ENCODE peak calls at places on chromosomes 13 and 19, in eight cellular contexts. A is astrocyte of the cerebellum; F is fibroblast of pulmonary artery; S is transverse colon; R is esophagus muscularis mucosa; N is CD4-positive, alpha-beta T cell; W is neural crest cell; K is thoracic aorta. H is an unnamed sample.

GRCh38 chr13:44013666-44014291 is 134.1 kb downstream of the LACC1 start:
- DNase-seq in K (no peak), F (peak; percentile 66), R (no peak), S (no peak), A (no peak), N (no peak), W (no peak), H (peak; percentile 61)

GRCh38 chr13:108495686-108496363 is 133.6 kb upstream of the MYO16 start:
- DNase-seq in A (no peak), S (no peak), F (no peak), N (no peak), W (peak; percentile 38), R (no peak), K (no peak), H (no peak)

GRCh38 chr13:45332831-45333219 is 8.2 kb downstream of the TPT1 start:
- DNase-seq in A (no peak), S (no peak), R (no peak), N (no peak), F (no peak), K (no peak), W (no peak), H (no peak)

GRCh38 chr19:18208098-18208951 is 4.5 kb upstream of the RAB3A start:
- DNase-seq in N (peak; percentile 37), K (no peak), R (no peak), A (no peak), F (peak; percentile 84), S (peak; percentile 38), W (no peak), H (peak; percentile 74)

GRCh38 chr13:98563071-98563470 is 13.8 kb downstream of the STK24 start:
- DNase-seq in S (no peak), N (peak; percentile 44), R (no peak), W (no peak), A (no peak), K (no peak), F (no peak), H (no peak)

GRCh38 chr13:52846567-52847321 is 1.7 kb downstream of the PCDH8 start:
- DNase-seq in W (peak; percentile 86), A (no peak), R (no peak), K (no peak), S (peak; percentile 54), N (no peak), F (peak; percentile 22), H (no peak)

GRCh38 chr13:66558511-66558910 is 671.6 kb downstream of the PCDH9 start:
- DNase-seq in K (no peak), N (no peak), A (peak; percentile 12), W (no peak), R (no peak), F (no peak), S (no peak), H (no peak)

GRCh38 chr19:15323496-15324235 is 8.7 kb downstream of the BRD4 start:
- DNase-seq in W (no peak), S (peak; percentile 59), K (no peak), A (no peak), R (no peak), N (no peak), F (peak; percentile 67), H (peak; percentile 48)

GRCh38 chr13:90696656-90697055 is 650.8 kb upstream of the MIR17HG start:
- DNase-seq in F (no peak), K (no peak), W (no peak), A (no peak), R (no peak), S (no peak), N (no peak), H (no peak)

GRCh38 chr19:290539-291521 is at the start of gene PLPP2:
- DNase-seq in N (no peak), A (no peak), R (no peak), F (peak; percentile 30), K (no peak), S (peak; percentile 77), W (no peak), H (no peak)

GRCh38 chr13:59677430-59677829 is 486.3 kb downstream of the DIAPH3 start:
- DNase-seq in W (no peak), A (no peak), F (no peak), R (no peak), K (no peak), N (no peak), S (no peak), H (no peak)

GRCh38 chr13:97339019-97339988 is 94.7 kb upstream of the RAP2A start:
- DNase-seq in W (no peak), S (peak; percentile 41), N (no peak), A (peak; percentile 80), R (no peak), F (peak; percentile 93), K (peak; percentile 38), H (peak; percentile 94)

GRCh38 chr13:44819245-44819644 is 170.0 kb downstream of the NUFIP1 start:
- DNase-seq in F (peak; percentile 82), W (no peak), A (peak; percentile 53), N (no peak), R (no peak), S (no peak), K (no peak), H (peak; percentile 66)

GRCh38 chr19:11414544-11414943 is 4.6 kb downstream of the RGL3 start:
- DNase-seq in A (no peak), K (no peak), S (no peak), F (no peak), W (no peak), N (no peak), R (no peak), H (no peak)

GRCh38 chr19:4584670-4585460 is 25.4 kb upstream of the SEMA6B start:
- DNase-seq in S (no peak), K (no peak), N (no peak), R (no peak), A (no peak), F (no peak), W (peak; percentile 47), H (no peak)

GRCh38 chr13:77827350-77827749 is 91.3 kb downstream of the EDNRB start:
- DNase-seq in K (no peak), N (no peak), W (no peak), A (no peak), R (no peak), S (no peak), F (peak; percentile 22), H (no peak)

DNA sequence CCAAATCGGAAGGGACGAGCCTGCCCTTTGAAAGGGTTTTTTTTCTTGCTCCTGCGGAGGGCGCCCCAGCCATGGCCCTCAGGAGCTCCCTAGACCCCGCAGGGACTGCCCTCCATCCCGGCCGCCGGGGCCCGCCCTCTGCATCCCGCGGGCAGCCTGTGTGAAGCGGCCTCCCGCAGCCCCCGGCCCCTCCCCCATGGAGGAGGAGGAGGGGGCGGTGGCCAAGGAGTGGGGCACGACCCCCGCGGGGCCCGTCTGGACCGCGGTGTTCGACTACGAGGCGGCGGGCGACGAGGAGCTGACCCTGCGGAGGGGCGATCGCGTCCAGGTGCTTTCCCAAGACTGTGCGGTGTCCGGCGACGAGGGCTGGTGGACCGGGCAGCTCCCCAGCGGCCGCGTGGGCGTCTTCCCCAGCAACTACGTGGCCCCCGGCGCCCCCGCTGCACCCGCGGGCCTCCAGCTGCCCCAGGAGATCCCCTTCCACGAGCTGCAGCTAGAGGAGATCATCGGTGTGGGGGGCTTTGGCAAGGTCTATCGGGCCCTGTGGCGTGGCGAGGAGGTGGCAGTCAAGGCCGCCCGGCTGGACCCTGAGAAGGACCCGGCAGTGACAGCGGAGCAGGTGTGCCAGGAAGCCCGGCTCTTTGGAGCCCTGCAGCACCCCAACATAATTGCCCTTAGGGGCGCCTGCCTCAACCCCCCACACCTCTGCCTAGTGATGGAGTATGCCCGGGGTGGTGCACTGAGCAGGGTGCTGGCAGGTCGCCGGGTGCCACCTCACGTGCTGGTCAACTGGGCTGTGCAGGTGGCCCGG is 815 bp downstream of the MAP3K10 start:
- DNase-seq in K (no peak), N (no peak), S (peak; percentile 37), A (no peak), W (peak; percentile 37), R (no peak), F (peak; percentile 25), H (no peak)
- TF ChIP-seq CTCF in K (no peak), N (no peak), S (no peak), A (no peak), W (no peak), R (no peak), F (no peak), H (peak; percentile 34)

GRCh38 chr19:3459965-3460582 is 20.3 kb downstream of the SMIM24 start:
- DNase-seq in N (no peak), W (no peak), F (no peak), R (no peak), K (no peak), A (no peak), S (no peak), H (no peak)
- TF ChIP-seq CTCF in N (no peak), W (no peak), F (no peak), R (no peak), K (no peak), A (no peak), S (no peak), H (no peak)

GRCh38 chr19:40810160-40810559 is 11.2 kb downstream of the EGLN2 start:
- DNase-seq in S (no peak), F (no peak), R (no peak), W (no peak), N (no peak), K (no peak), A (no peak), H (no peak)

GRCh38 chr19:40808021-40808325 is 9.0 kb downstream of the EGLN2 start:
- DNase-seq in S (no peak), F (no peak), A (no peak), W (no peak), R (no peak), K (no peak), N (no peak), H (no peak)

GRCh38 chr19:40809358-40810086 is 10.5 kb downstream of the EGLN2 start:
- DNase-seq in W (no peak), S (no peak), N (no peak), R (no peak), A (no peak), F (no peak), K (no peak), H (no peak)

GRCh38 chr19:40807147-40808020 is 8.4 kb downstream of the EGLN2 start:
- DNase-seq in A (no peak), K (no peak), N (no peak), W (no peak), F (no peak), R (no peak), S (no peak), H (no peak)

DNA sequence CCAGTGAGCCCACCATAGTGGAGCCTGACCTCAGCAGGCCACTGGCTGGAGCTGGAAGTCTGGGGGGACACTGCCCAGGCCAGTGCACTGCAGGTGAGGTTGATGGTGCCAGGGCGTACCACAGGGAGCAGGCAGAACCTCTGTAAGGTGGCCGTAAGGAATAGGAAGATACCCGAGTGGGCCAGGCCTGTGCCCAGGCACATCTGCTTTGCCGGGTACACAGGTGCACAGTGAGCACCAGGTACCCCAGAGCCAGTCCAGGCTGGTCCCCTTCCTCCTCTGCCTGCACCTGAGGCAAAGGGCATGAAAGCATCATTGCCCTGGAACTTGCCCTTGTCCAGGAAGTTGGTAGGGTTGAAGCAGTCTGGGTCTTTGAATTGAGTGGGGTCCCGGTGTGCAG is 9.5 kb downstream of the EGLN2 start:
- DNase-seq in N (no peak), F (no peak), A (no peak), S (no peak), W (no peak), R (no peak), K (no peak), H (no peak)
- TF ChIP-seq CTCF in N (no peak), F (no peak), A (no peak), S (no peak), W (no peak), R (no peak), K (no peak), H (no peak)

DNA sequence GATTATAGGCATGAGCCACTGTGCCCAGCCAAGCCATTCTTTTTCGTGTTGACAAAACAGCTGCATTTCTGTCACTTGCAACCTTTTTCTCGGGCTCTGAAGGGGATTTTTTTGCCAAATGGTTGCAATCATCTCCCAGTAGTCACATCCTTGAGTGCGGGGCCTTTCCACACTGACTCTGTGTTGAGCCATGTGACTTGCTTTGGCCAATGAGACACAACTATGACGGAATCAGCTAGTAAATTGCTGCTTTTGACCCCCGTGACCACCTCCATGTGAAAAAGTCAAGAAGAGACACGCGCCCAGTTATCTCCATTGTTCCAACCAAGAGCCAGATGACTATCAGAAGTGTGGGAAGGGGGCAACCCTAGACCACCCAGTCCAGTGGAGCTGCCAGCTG is 18.3 kb downstream of the NPHS1 start:
- DNase-seq in N (no peak), W (no peak), A (no peak), F (no peak), R (no peak), K (no peak), S (no peak), H (no peak)
- TF ChIP-seq CTCF in N (no peak), W (no peak), A (no peak), F (no peak), R (no peak), K (no peak), S (no peak), H (no peak)